ENCODE peak calls at places on chromosomes 4 and X, in eight cellular contexts. R is ELR; Q is activated CD4-positive, alpha-beta T cell treated with anti-CD3 and anti-CD28 coated beads for 24 hours; K is HT-29; B is ACHN; Z is activated naive CD4-positive, alpha-beta T cell treated with anti-CD3 and anti-CD28 coated beads, Interleukin-2, amount 50 U/mL, for 16 hours; N is testis; T is left kidney. A is an unnamed sample.

GRCh38 chr4:92599044-92599443 is 295.3 kb downstream of the GRID2 start:
- DNase-seq in R (no peak), Q (no peak), K (peak), B (no peak), Z (no peak), N (no peak), T (no peak), A (no peak)

GRCh38 chrX:19904778-19905367 is 17.5 kb upstream of the SH3KBP1 start:
- DNase-seq in R (peak), Q (no peak), K (peak), B (peak), Z (no peak), N (peak), T (peak), A (peak)

GRCh38 chr4:17085416-17085815 is 187.0 kb upstream of the LDB2 start:
- DNase-seq in R (no peak), Q (no peak), K (no peak), B (no peak), Z (no peak), N (no peak), T (no peak), A (no peak)

GRCh38 chr4:115841873-115842272 is 728.5 kb upstream of the NDST4 start:
- DNase-seq in R (peak), Q (no peak), K (no peak), B (no peak), Z (no peak), N (no peak), T (no peak), A (no peak)

GRCh38 chrX:109856974-109857373 is 123.9 kb upstream of the ACSL4 start:
- DNase-seq in R (peak), Q (no peak), K (peak), B (peak), Z (no peak), N (no peak), T (no peak), A (peak)

GRCh38 chrX:57651169-57651919 is 28.7 kb downstream of the NLRP2B start:
- DNase-seq in R (no peak), Q (no peak), K (no peak), B (no peak), Z (no peak), N (no peak), T (no peak), A (no peak)

GRCh38 chr4:65623509-65623908 is 46.8 kb downstream of the EPHA5 start:
- DNase-seq in R (peak), Q (no peak), K (no peak), B (peak), Z (no peak), N (no peak), T (no peak), A (no peak)

GRCh38 chr4:137707626-137708025 is 175.3 kb upstream of the PCDH18 start:
- DNase-seq in R (peak), Q (no peak), K (no peak), B (no peak), Z (no peak), N (no peak), T (no peak), A (no peak)

GRCh38 chr4:183059797-183060196 is 39.3 kb upstream of the WWC2 start:
- DNase-seq in R (no peak), Q (no peak), K (no peak), B (no peak), Z (no peak), N (no peak), T (no peak), A (no peak)

GRCh38 chr4:11299016-11299415 is 129.7 kb downstream of the HS3ST1 start:
- DNase-seq in R (no peak), Q (no peak), K (no peak), B (no peak), Z (no peak), N (no peak), T (no peak), A (no peak)

GRCh38 chr4:73021634-73022033 is 47.9 kb downstream of the COX18 start:
- DNase-seq in R (peak), Q (no peak), K (peak), B (peak), Z (no peak), N (no peak), T (peak), A (peak)

GRCh38 chrX:136967965-136968364 is 65.8 kb downstream of the GPR101 start:
- DNase-seq in R (no peak), Q (no peak), K (no peak), B (no peak), Z (no peak), N (no peak), T (no peak), A (no peak)

GRCh38 chr4:138602664-138603063 is 360.5 kb upstream of the SLC7A11 start:
- DNase-seq in R (peak), Q (no peak), K (no peak), B (no peak), Z (no peak), N (no peak), T (no peak), A (no peak)

GRCh38 chrX:16836371-16836770 is 33.8 kb downstream of the RBBP7 start:
- DNase-seq in R (peak), Q (no peak), K (peak), B (peak), Z (no peak), N (no peak), T (peak), A (no peak)

GRCh38 chr4:75686346-75686745 is 13.1 kb upstream of the G3BP2 start:
- DNase-seq in R (no peak), Q (no peak), K (no peak), B (no peak), Z (no peak), N (no peak), T (no peak), A (no peak)

GRCh38 chr4:105950701-105951100 is 55.4 kb downstream of the NPNT start:
- DNase-seq in R (no peak), Q (no peak), K (no peak), B (no peak), Z (no peak), N (no peak), T (no peak), A (no peak)

GRCh38 chr4:4356106-4357041 is 30.5 kb upstream of the NSG1 start:
- DNase-seq in R (no peak), Q (no peak), K (no peak), B (no peak), Z (no peak), N (peak), T (peak), A (no peak)

GRCh38 chr4:153909672-153910071 is 120.8 kb upstream of the SFRP2 start:
- DNase-seq in R (no peak), Q (no peak), K (no peak), B (no peak), Z (no peak), N (no peak), T (no peak), A (no peak)

GRCh38 chr4:102717448-102718092 is 43.2 kb downstream of the MANBA start:
- DNase-seq in R (peak), Q (no peak), K (peak), B (peak), Z (no peak), N (no peak), T (peak), A (no peak)

GRCh38 chr4:4685810-4686209 is 144.0 kb upstream of the STX18 start:
- DNase-seq in R (no peak), Q (no peak), K (no peak), B (no peak), Z (no peak), N (no peak), T (peak), A (no peak)

GRCh38 chr4:25358515-25359275 is 18.4 kb upstream of the ANAPC4 start:
- DNase-seq in R (no peak), Q (no peak), K (peak), B (no peak), Z (no peak), N (no peak), T (no peak), A (no peak)

GRCh38 chr4:166658585-166658984 is 575.7 kb downstream of the SPOCK3 start:
- DNase-seq in R (no peak), Q (no peak), K (no peak), B (no peak), Z (no peak), N (no peak), T (no peak), A (no peak)

GRCh38 chr4:58138786-58139185 is 1028.6 kb upstream of the IGFBP7 start:
- DNase-seq in R (no peak), Q (no peak), K (no peak), B (no peak), Z (no peak), N (no peak), T (peak), A (peak)

GRCh38 chr4:144645102-144645469 is 870 bp upstream of the HHIP start:
- DNase-seq in R (no peak), Q (no peak), K (no peak), B (no peak), Z (no peak), N (peak), T (peak), A (peak)

GRCh38 chr4:5750052-5750950 is 39.3 kb downstream of the EVC start:
- DNase-seq in R (peak), Q (no peak), K (no peak), B (no peak), Z (no peak), N (no peak), T (no peak), A (no peak)

GRCh38 chr4:186651624-186652023 is 72.0 kb downstream of the FAT1 start:
- DNase-seq in R (no peak), Q (no peak), K (no peak), B (no peak), Z (no peak), N (peak), T (no peak), A (peak)